ENCODE peak calls at places on chromosomes 5 and 9, in nine cellular contexts. R, W, M, O, D, Y, J, T and S are unnamed samples.

GRCh38 chr9:107174441-107174840 is 108.6 kb upstream of the RAD23B start:
- DNase-seq in Y (no peak), R (no peak), D (no peak), T (no peak), M (no peak), W (no peak), O (peak; percentile 31), J (no peak), S (no peak)

GRCh38 chr5:65620021-65620420 is 4.1 kb downstream of the TRIM23 start:
- DNase-seq in O (no peak), W (no peak), T (no peak), R (no peak), M (no peak), J (no peak), D (no peak), Y (no peak), S (no peak)

GRCh38 chr5:150285114-150285513 is 4.5 kb downstream of the CAMK2A start:
- DNase-seq in Y (no peak), M (no peak), J (no peak), T (no peak), R (no peak), W (no peak), D (no peak), O (no peak), S (no peak)

GRCh38 chr5:61162832-61163567 is 732 bp upstream of the SMIM15 start:
- DNase-seq in Y (peak; percentile 50), M (no peak), D (peak; percentile 46), O (no peak), W (peak; percentile 36), T (no peak), R (no peak), J (no peak), S (peak; percentile 62)

GRCh38 chr5:24633705-24634325 is 11.0 kb downstream of the CDH10 start:
- DNase-seq in W (peak; percentile 11), J (no peak), R (no peak), Y (peak; percentile 16), O (peak; percentile 64), D (peak; percentile 38), T (no peak), M (peak; percentile 21), S (peak; percentile 8)

GRCh38 chr5:40787986-40788385 is 10.2 kb downstream of the PRKAA1 start:
- DNase-seq in Y (no peak), J (no peak), W (no peak), D (no peak), O (no peak), R (no peak), M (no peak), T (no peak), S (no peak)

GRCh38 chr5:168978015-168978414 is 322.9 kb downstream of the SLIT3 start:
- DNase-seq in O (no peak), Y (no peak), T (no peak), D (peak; percentile 85), R (no peak), W (peak; percentile 1), M (no peak), J (peak; percentile 34), S (no peak)

GRCh38 chr5:109468737-109469420 is 59.1 kb upstream of the PJA2 start:
- DNase-seq in R (peak; percentile 78), T (peak; percentile 81), D (peak; percentile 96), O (peak; percentile 94), Y (peak; percentile 65), J (peak; percentile 86), M (peak; percentile 90), W (peak; percentile 94), S (peak; percentile 66)

GRCh38 chr5:149731332-149731616 is 1.2 kb downstream of the PPARGC1B start:
- DNase-seq in D (no peak), T (no peak), J (no peak), Y (no peak), O (no peak), R (no peak), W (no peak), M (no peak), S (no peak)

GRCh38 chr5:32275421-32275765 is 37.3 kb downstream of the MTMR12 start:
- DNase-seq in D (no peak), Y (peak; percentile 40), W (no peak), J (no peak), M (no peak), O (no peak), R (no peak), T (no peak), S (peak; percentile 21)

DNA sequence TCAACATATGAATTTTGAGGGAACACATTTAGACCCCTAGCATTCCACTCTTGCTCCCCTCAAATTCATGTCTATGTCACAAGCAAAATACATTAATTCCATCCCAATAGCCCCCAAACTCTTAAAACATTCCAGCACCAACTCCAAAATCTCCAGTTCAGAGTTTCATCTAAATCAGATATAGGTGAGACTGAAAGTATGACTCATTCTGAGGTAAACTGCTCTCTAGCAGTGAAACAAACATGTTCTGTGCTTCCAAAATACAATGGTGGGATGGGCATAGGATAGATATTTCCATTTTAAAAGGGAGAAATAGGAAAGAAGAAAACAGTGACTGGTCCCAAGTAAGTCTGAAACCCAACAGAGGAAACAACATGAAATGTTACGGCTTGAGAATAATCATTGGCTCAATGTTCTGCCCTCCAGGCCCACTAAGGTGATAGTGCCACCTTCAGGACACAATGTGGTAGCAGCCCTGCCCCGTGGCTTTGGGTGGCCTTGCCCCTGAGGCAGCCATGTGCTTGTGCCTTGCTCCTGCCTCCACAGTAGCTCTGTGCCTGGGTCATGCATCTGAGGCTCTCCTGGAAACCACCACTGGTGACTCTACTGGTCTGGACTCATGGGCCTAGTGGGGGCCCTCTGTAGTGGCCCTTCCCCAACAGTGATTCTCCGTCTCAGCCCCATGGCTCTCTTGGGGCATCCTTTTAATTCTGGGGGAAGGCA is 36.4 kb upstream of the IPPK start:
- DNase-seq in O (peak; percentile 25), J (no peak), R (no peak), T (no peak), D (no peak), M (peak; percentile 60), Y (peak; percentile 63), W (no peak), S (no peak)
- TF ChIP-seq CTCF in O (peak; percentile 79), J (peak; percentile 24), R (peak; percentile 24), T (peak; percentile 86), D (peak; percentile 37), M (peak; percentile 65), Y (peak; percentile 83), W (peak; percentile 21), S (peak; percentile 85)

GRCh38 chr9:12276451-12276850 is 416.7 kb upstream of the TYRP1 start:
- DNase-seq in T (no peak), R (no peak), Y (no peak), W (no peak), O (no peak), J (no peak), D (no peak), M (no peak), S (no peak)
- TF ChIP-seq CTCF in T (no peak), R (no peak), Y (no peak), W (no peak), O (no peak), J (no peak), D (no peak), M (no peak), S (no peak)

GRCh38 chr5:55911784-55912653 is 60.9 kb downstream of the IL31RA start:
- DNase-seq in O (no peak), M (no peak), T (no peak), D (peak; percentile 74), R (no peak), J (peak; percentile 28), Y (no peak), W (peak; percentile 18), S (no peak)
- TF ChIP-seq CTCF in O (no peak), M (no peak), T (no peak), D (no peak), R (no peak), J (no peak), Y (no peak), W (no peak), S (no peak)

GRCh38 chr9:68844623-68845612 is 139.9 kb downstream of the PIP5K1B start:
- DNase-seq in O (peak; percentile 74), Y (peak; percentile 24), R (no peak), D (peak; percentile 39), T (no peak), M (peak; percentile 65), J (no peak), W (peak; percentile 8), S (peak; percentile 21)
- TF ChIP-seq CTCF in O (peak; percentile 79), Y (peak; percentile 26), R (peak; percentile 54), D (peak; percentile 70), T (peak; percentile 73), M (peak; percentile 52), J (peak; percentile 51), W (peak; percentile 39), S (peak; percentile 56)

GRCh38 chr9:16921855-16922254 is 51.4 kb upstream of the BNC2 start:
- DNase-seq in M (no peak), O (no peak), T (no peak), J (no peak), Y (no peak), W (no peak), D (peak; percentile 33), R (no peak), S (no peak)
- TF ChIP-seq CTCF in M (no peak), O (no peak), T (no peak), J (no peak), Y (no peak), W (no peak), D (peak; percentile 11), R (no peak), S (no peak)

GRCh38 chr5:88677943-88678779 is 204.8 kb downstream of the MEF2C start:
- DNase-seq in R (no peak), D (no peak), O (no peak), J (no peak), M (peak; percentile 9), T (no peak), W (no peak), Y (no peak), S (no peak)
- TF ChIP-seq CTCF in R (no peak), D (no peak), O (no peak), J (no peak), M (no peak), T (no peak), W (no peak), Y (no peak), S (no peak)